ENCODE peak calls at places on chromosome 16, in six cellular contexts. One of them, this sample, is unnamed.

GRCh38 chr16:58843675-58844074 is 109.6 kb upstream of the GOT2 start:
- DNase-seq in heart right ventricle: no peak
- DNase-seq in HT1080: peak
- DNase-seq in mucosa of gallbladder: no peak
- DNase-seq in EL: peak
- DNase-seq in nephron progenitor cell: no peak
- DNase-seq in this sample: peak

GRCh38 chr16:31483081-31483480 is at the start of gene SLC5A2:
- DNase-seq in heart right ventricle: no peak
- DNase-seq in HT1080: no peak
- DNase-seq in mucosa of gallbladder: no peak
- DNase-seq in EL: no peak
- DNase-seq in nephron progenitor cell: no peak
- DNase-seq in this sample: no peak

GRCh38 chr16:77322757-77323156 is 112.1 kb downstream of the ADAMTS18 start:
- DNase-seq in heart right ventricle: no peak
- DNase-seq in HT1080: no peak
- DNase-seq in mucosa of gallbladder: no peak
- DNase-seq in EL: no peak
- DNase-seq in nephron progenitor cell: no peak
- DNase-seq in this sample: no peak

GRCh38 chr16:57589374-57589773 is 39.1 kb upstream of the ADGRG1 start:
- DNase-seq in heart right ventricle: no peak
- DNase-seq in HT1080: no peak
- DNase-seq in mucosa of gallbladder: peak
- DNase-seq in EL: no peak
- DNase-seq in nephron progenitor cell: no peak
- DNase-seq in this sample: no peak

GRCh38 chr16:56970934-56971767 is 9.4 kb downstream of the CETP start:
- DNase-seq in heart right ventricle: no peak
- DNase-seq in HT1080: no peak
- DNase-seq in mucosa of gallbladder: no peak
- DNase-seq in EL: peak
- DNase-seq in nephron progenitor cell: no peak
- DNase-seq in this sample: peak

GRCh38 chr16:853981-854807 is 53.7 kb upstream of the GNG13 start:
- DNase-seq in heart right ventricle: no peak
- DNase-seq in HT1080: no peak
- DNase-seq in mucosa of gallbladder: no peak
- DNase-seq in EL: no peak
- DNase-seq in nephron progenitor cell: no peak
- DNase-seq in this sample: no peak

GRCh38 chr16:52489894-52490293 is 57.0 kb downstream of the TOX3 start:
- DNase-seq in heart right ventricle: no peak
- DNase-seq in HT1080: no peak
- DNase-seq in mucosa of gallbladder: no peak
- DNase-seq in EL: no peak
- DNase-seq in nephron progenitor cell: no peak
- DNase-seq in this sample: no peak

GRCh38 chr16:1762879-1763520 is 8.3 kb downstream of the NME3 start:
- DNase-seq in heart right ventricle: no peak
- DNase-seq in HT1080: no peak
- DNase-seq in mucosa of gallbladder: no peak
- DNase-seq in EL: no peak
- DNase-seq in nephron progenitor cell: no peak
- DNase-seq in this sample: no peak

GRCh38 chr16:14013571-14014283 is 57.4 kb upstream of the MRTFB start:
- DNase-seq in heart right ventricle: no peak
- DNase-seq in HT1080: peak
- DNase-seq in mucosa of gallbladder: no peak
- DNase-seq in EL: peak
- DNase-seq in nephron progenitor cell: peak
- DNase-seq in this sample: peak

GRCh38 chr16:56985288-56985961 is 3.9 kb upstream of the NLRC5 start:
- DNase-seq in heart right ventricle: peak
- DNase-seq in HT1080: peak
- DNase-seq in mucosa of gallbladder: peak
- DNase-seq in EL: peak
- DNase-seq in nephron progenitor cell: no peak
- DNase-seq in this sample: peak

This sample was measured in amniotic epithelial cell.